ENCODE peak calls at places on chromosomes 5 and 9, in eight cellular contexts. One of them, this sample, is unnamed.

GRCh38 chr5:39420482-39421145 is 4.2 kb downstream of the DAB2 start:
- DNase-seq in PC-9: no peak
- DNase-seq in A673: peak; percentile 72
- DNase-seq in fibroblast of lung: peak; percentile 88
- DNase-seq in fibroblast of the aortic adventitia: peak; percentile 92
- DNase-seq in GM23338: no peak
- DNase-seq in fibroblast of pulmonary artery: peak; percentile 86
- DNase-seq in tibial nerve: peak; percentile 79
- DNase-seq in this sample: no peak

GRCh38 chr5:137891849-137892248 is 2.6 kb downstream of the PKD2L2 start:
- DNase-seq in PC-9: no peak
- DNase-seq in A673: no peak
- DNase-seq in fibroblast of lung: no peak
- DNase-seq in fibroblast of the aortic adventitia: no peak
- DNase-seq in GM23338: no peak
- DNase-seq in fibroblast of pulmonary artery: no peak
- DNase-seq in tibial nerve: no peak
- DNase-seq in this sample: no peak

GRCh38 chr5:151628112-151628823 is 37.1 kb upstream of the FAT2 start:
- DNase-seq in PC-9: no peak
- DNase-seq in A673: peak; percentile 48
- DNase-seq in fibroblast of lung: peak; percentile 37
- DNase-seq in fibroblast of the aortic adventitia: peak; percentile 64
- DNase-seq in GM23338: no peak
- DNase-seq in fibroblast of pulmonary artery: peak; percentile 21
- DNase-seq in tibial nerve: peak; percentile 45
- DNase-seq in this sample: no peak

GRCh38 chr9:132011896-132012295 is 67.8 kb downstream of the MED27 start:
- DNase-seq in PC-9: no peak
- DNase-seq in A673: no peak
- DNase-seq in fibroblast of lung: no peak
- DNase-seq in fibroblast of the aortic adventitia: no peak
- DNase-seq in GM23338: no peak
- DNase-seq in fibroblast of pulmonary artery: no peak
- DNase-seq in tibial nerve: no peak
- DNase-seq in this sample: no peak

GRCh38 chr9:121499177-121499426 is 542 bp downstream of the GGTA1 start:
- DNase-seq in PC-9: no peak
- DNase-seq in A673: no peak
- DNase-seq in fibroblast of lung: no peak
- DNase-seq in fibroblast of the aortic adventitia: no peak
- DNase-seq in GM23338: no peak
- DNase-seq in fibroblast of pulmonary artery: no peak
- DNase-seq in tibial nerve: no peak
- DNase-seq in this sample: no peak

GRCh38 chr5:60352992-60353391 is 347.0 kb downstream of the DEPDC1B start:
- DNase-seq in PC-9: no peak
- DNase-seq in A673: no peak
- DNase-seq in fibroblast of lung: no peak
- DNase-seq in fibroblast of the aortic adventitia: no peak
- DNase-seq in GM23338: peak; percentile 9
- DNase-seq in fibroblast of pulmonary artery: no peak
- DNase-seq in tibial nerve: no peak
- DNase-seq in this sample: no peak

GRCh38 chr5:138955013-138955660 is 80.0 kb upstream of the LRRTM2 start:
- DNase-seq in PC-9: no peak
- DNase-seq in A673: no peak
- DNase-seq in fibroblast of lung: no peak
- DNase-seq in fibroblast of the aortic adventitia: no peak
- DNase-seq in GM23338: no peak
- DNase-seq in fibroblast of pulmonary artery: no peak
- DNase-seq in tibial nerve: peak; percentile 33
- DNase-seq in this sample: no peak

GRCh38 chr9:98565152-98566135 is 143.3 kb downstream of the GABBR2 start:
- DNase-seq in PC-9: no peak
- DNase-seq in A673: no peak
- DNase-seq in fibroblast of lung: no peak
- DNase-seq in fibroblast of the aortic adventitia: no peak
- DNase-seq in GM23338: no peak
- DNase-seq in fibroblast of pulmonary artery: no peak
- DNase-seq in tibial nerve: no peak
- DNase-seq in this sample: no peak

GRCh38 chr5:125595095-125595494 is 828.1 kb upstream of the GRAMD2B start:
- DNase-seq in PC-9: no peak
- DNase-seq in A673: no peak
- DNase-seq in fibroblast of lung: peak; percentile 68
- DNase-seq in fibroblast of the aortic adventitia: peak; percentile 77
- DNase-seq in GM23338: no peak
- DNase-seq in fibroblast of pulmonary artery: peak; percentile 91
- DNase-seq in tibial nerve: no peak
- DNase-seq in this sample: no peak

GRCh38 chr9:16544842-16545241 is 325.6 kb downstream of the BNC2 start:
- DNase-seq in PC-9: no peak
- DNase-seq in A673: no peak
- DNase-seq in fibroblast of lung: no peak
- DNase-seq in fibroblast of the aortic adventitia: no peak
- DNase-seq in GM23338: no peak
- DNase-seq in fibroblast of pulmonary artery: no peak
- DNase-seq in tibial nerve: no peak
- DNase-seq in this sample: no peak

GRCh38 chr5:141402553-141403328 is at the start of gene PCDHGA9:
- DNase-seq in PC-9: peak; percentile 10
- DNase-seq in A673: peak; percentile 25
- DNase-seq in fibroblast of lung: peak; percentile 24
- DNase-seq in fibroblast of the aortic adventitia: peak; percentile 59
- DNase-seq in GM23338: peak; percentile 60
- DNase-seq in fibroblast of pulmonary artery: peak; percentile 56
- DNase-seq in tibial nerve: no peak
- DNase-seq in this sample: no peak
- TF ChIP-seq CTCF in PC-9: peak; percentile 69
- TF ChIP-seq CTCF in A673: peak; percentile 28
- TF ChIP-seq CTCF in fibroblast of lung: peak; percentile 49
- TF ChIP-seq CTCF in fibroblast of the aortic adventitia: peak; percentile 48
- TF ChIP-seq CTCF in GM23338: peak; percentile 48
- TF ChIP-seq CTCF in fibroblast of pulmonary artery: peak; percentile 38
- TF ChIP-seq CTCF in tibial nerve: no peak
- TF ChIP-seq CTCF in this sample: peak; percentile 70

GRCh38 chr9:137305788-137306545 is 3.9 kb upstream of the NRARP start:
- DNase-seq in PC-9: no peak
- DNase-seq in A673: no peak
- DNase-seq in fibroblast of lung: no peak
- DNase-seq in fibroblast of the aortic adventitia: no peak
- DNase-seq in GM23338: no peak
- DNase-seq in fibroblast of pulmonary artery: no peak
- DNase-seq in tibial nerve: no peak
- DNase-seq in this sample: no peak

GRCh38 chr9:137303031-137303892 is 1.2 kb upstream of the NRARP start:
- DNase-seq in PC-9: no peak
- DNase-seq in A673: peak; percentile 69
- DNase-seq in fibroblast of lung: no peak
- DNase-seq in fibroblast of the aortic adventitia: no peak
- DNase-seq in GM23338: peak; percentile 70
- DNase-seq in fibroblast of pulmonary artery: no peak
- DNase-seq in tibial nerve: no peak
- DNase-seq in this sample: no peak

GRCh38 chr9:137303893-137304382 is 1.9 kb upstream of the NRARP start:
- DNase-seq in PC-9: no peak
- DNase-seq in A673: no peak
- DNase-seq in fibroblast of lung: no peak
- DNase-seq in fibroblast of the aortic adventitia: no peak
- DNase-seq in GM23338: no peak
- DNase-seq in fibroblast of pulmonary artery: no peak
- DNase-seq in tibial nerve: no peak
- DNase-seq in this sample: no peak

GRCh38 chr9:137305060-137305787 is 3.2 kb upstream of the NRARP start:
- DNase-seq in PC-9: peak; percentile 59
- DNase-seq in A673: no peak
- DNase-seq in fibroblast of lung: peak; percentile 46
- DNase-seq in fibroblast of the aortic adventitia: no peak
- DNase-seq in GM23338: peak; percentile 78
- DNase-seq in fibroblast of pulmonary artery: no peak
- DNase-seq in tibial nerve: no peak
- DNase-seq in this sample: no peak

DNA sequence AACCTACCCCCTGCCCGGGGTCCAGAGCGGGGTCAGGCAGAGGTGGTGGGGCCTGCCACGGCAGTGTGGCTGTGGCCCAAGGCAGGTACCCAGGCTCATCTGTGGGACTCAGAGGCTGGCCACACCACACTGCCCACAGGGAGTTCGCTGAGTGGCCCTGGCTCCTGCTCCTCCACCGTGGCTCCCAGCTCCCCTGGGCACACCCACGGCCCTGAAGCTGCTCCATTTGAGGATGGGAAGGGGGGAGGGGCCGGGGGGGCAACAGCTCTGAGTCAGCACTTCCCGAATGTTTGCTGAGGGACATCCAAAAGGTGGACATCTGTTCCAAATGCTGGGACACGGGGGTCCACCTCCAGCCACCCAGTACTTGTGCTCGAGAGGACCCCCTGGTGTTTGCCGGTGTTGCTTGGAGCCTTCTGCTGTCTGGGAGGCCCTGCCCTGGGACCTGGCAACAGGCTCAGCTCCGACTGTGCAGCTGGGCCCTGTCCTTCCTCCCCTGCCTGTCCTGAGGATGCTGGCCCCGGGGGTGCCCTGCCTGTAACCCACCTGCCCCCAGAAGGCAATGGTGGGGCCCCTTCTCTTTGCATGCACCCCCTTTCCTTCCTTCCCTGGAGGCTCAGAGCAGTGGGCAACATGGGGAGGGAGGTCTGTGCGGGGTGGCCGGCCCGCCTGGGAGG is 2.5 kb upstream of the NRARP start:
- DNase-seq in PC-9: no peak
- DNase-seq in A673: no peak
- DNase-seq in fibroblast of lung: no peak
- DNase-seq in fibroblast of the aortic adventitia: no peak
- DNase-seq in GM23338: no peak
- DNase-seq in fibroblast of pulmonary artery: peak; percentile 25
- DNase-seq in tibial nerve: no peak
- DNase-seq in this sample: peak; percentile 38
- TF ChIP-seq CTCF in PC-9: no peak
- TF ChIP-seq CTCF in A673: no peak
- TF ChIP-seq CTCF in fibroblast of lung: peak; percentile 18
- TF ChIP-seq CTCF in fibroblast of the aortic adventitia: peak; percentile 7
- TF ChIP-seq CTCF in GM23338: no peak
- TF ChIP-seq CTCF in fibroblast of pulmonary artery: peak; percentile 25
- TF ChIP-seq CTCF in tibial nerve: no peak
- TF ChIP-seq CTCF in this sample: no peak

GRCh38 chr9:5628183-5628529 is 751 bp upstream of the RIC1 start:
- DNase-seq in PC-9: peak; percentile 1
- DNase-seq in A673: no peak
- DNase-seq in fibroblast of lung: no peak
- DNase-seq in fibroblast of the aortic adventitia: no peak
- DNase-seq in GM23338: peak; percentile 2
- DNase-seq in fibroblast of pulmonary artery: no peak
- DNase-seq in tibial nerve: no peak
- DNase-seq in this sample: no peak

GRCh38 chr9:5626727-5627634 is 1.9 kb upstream of the RIC1 start:
- DNase-seq in PC-9: no peak
- DNase-seq in A673: peak; percentile 86
- DNase-seq in fibroblast of lung: peak; percentile 73
- DNase-seq in fibroblast of the aortic adventitia: peak; percentile 93
- DNase-seq in GM23338: no peak
- DNase-seq in fibroblast of pulmonary artery: peak; percentile 95
- DNase-seq in tibial nerve: peak; percentile 61
- DNase-seq in this sample: peak; percentile 71

GRCh38 chr9:5630038-5630507 is 1.2 kb downstream of the RIC1 start:
- DNase-seq in PC-9: no peak
- DNase-seq in A673: peak; percentile 47
- DNase-seq in fibroblast of lung: peak; percentile 56
- DNase-seq in fibroblast of the aortic adventitia: peak; percentile 63
- DNase-seq in GM23338: peak; percentile 33
- DNase-seq in fibroblast of pulmonary artery: peak; percentile 57
- DNase-seq in tibial nerve: no peak
- DNase-seq in this sample: no peak

GRCh38 chr9:5629312-5630037 is 568 bp downstream of the RIC1 start:
- DNase-seq in PC-9: peak; percentile 19
- DNase-seq in A673: peak; percentile 59
- DNase-seq in fibroblast of lung: peak; percentile 25
- DNase-seq in fibroblast of the aortic adventitia: peak; percentile 45
- DNase-seq in GM23338: peak; percentile 45
- DNase-seq in fibroblast of pulmonary artery: peak; percentile 37
- DNase-seq in tibial nerve: peak; percentile 34
- DNase-seq in this sample: no peak

DNA sequence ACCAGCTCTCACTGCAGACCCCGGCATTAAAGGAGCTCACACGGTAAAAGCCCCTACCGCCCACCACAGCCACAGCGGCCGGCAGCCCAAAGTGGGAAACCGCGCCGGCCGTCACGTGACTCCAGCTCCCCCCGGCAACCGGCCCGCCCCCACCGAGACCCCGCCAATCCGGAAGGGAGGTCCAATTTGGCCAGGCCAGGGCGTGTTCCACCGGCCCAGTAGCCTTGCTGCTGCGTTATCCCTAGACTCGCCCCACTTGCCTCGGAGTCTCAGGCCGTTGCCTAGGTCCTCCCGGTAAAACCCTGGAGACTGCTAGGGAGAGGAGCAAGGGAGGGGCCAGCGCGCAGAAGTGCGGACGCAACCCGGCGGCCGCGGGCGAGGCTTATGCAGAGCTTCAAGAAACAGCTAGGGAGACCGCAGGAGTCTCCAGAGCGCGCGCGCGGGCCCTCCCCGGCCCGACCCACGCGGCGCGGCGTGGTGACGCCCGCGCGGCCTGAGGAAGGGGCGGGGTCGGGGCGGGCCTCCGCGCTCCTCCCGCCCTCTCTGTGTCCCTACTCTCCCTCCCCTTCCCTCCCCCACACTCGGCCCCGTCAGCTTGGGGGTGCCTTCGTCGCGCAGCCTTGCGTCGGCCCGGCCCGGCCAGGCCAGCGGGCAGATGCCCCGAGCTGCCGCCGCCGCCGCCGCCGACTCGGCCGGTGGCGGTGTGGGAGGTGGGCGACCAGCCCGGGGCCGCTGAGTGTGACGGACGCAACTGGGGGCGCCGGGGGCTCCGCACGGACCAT is at the start of gene RIC1:
- DNase-seq in PC-9: peak; percentile 82
- DNase-seq in A673: peak; percentile 96
- DNase-seq in fibroblast of lung: peak; percentile 91
- DNase-seq in fibroblast of the aortic adventitia: peak; percentile 89
- DNase-seq in GM23338: peak; percentile 89
- DNase-seq in fibroblast of pulmonary artery: peak; percentile 91
- DNase-seq in tibial nerve: peak; percentile 86
- DNase-seq in this sample: peak; percentile 91
- TF ChIP-seq CTCF in PC-9: no peak
- TF ChIP-seq CTCF in A673: no peak
- TF ChIP-seq CTCF in fibroblast of lung: no peak
- TF ChIP-seq CTCF in fibroblast of the aortic adventitia: no peak
- TF ChIP-seq CTCF in GM23338: no peak
- TF ChIP-seq CTCF in fibroblast of pulmonary artery: no peak
- TF ChIP-seq CTCF in tibial nerve: peak; percentile 43
- TF ChIP-seq CTCF in this sample: no peak

DNA sequence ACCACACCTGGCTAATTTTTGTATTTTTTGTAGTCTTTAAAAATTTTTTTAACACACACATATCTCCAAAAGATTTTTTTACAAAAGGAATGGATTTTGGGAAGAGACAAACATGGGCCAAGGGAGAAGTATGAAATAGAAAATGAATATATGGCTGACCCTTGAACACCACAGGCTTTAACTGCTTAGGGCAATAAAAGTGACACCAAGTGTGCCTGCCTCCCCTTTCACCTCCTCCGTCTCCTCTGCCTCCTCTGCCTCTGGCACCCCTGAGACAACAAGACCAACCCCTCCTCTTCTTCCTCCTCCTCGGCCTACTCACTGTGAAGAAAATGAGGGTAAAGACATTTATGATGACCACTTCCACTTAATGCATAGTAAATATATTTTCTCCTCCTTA is 483.9 kb downstream of the KDM4C start:
- DNase-seq in PC-9: no peak
- DNase-seq in A673: no peak
- DNase-seq in fibroblast of lung: no peak
- DNase-seq in fibroblast of the aortic adventitia: no peak
- DNase-seq in GM23338: no peak
- DNase-seq in fibroblast of pulmonary artery: no peak
- DNase-seq in tibial nerve: no peak
- DNase-seq in this sample: no peak
- TF ChIP-seq CTCF in PC-9: no peak
- TF ChIP-seq CTCF in A673: no peak
- TF ChIP-seq CTCF in fibroblast of lung: no peak
- TF ChIP-seq CTCF in fibroblast of the aortic adventitia: no peak
- TF ChIP-seq CTCF in GM23338: no peak
- TF ChIP-seq CTCF in fibroblast of pulmonary artery: no peak
- TF ChIP-seq CTCF in tibial nerve: no peak
- TF ChIP-seq CTCF in this sample: no peak